ENCODE peak calls at places on chromosomes 4 and X, in seven cellular contexts. One of them, this sample, is unnamed.

GRCh38 chrX:94961730-94962129 is 1287.7 kb downstream of the FAM133A start:
- DNase-seq in H1: no peak
- DNase-seq in HepG2: no peak
- DNase-seq in SK-N-SH: peak; percentile 2
- DNase-seq in Panc1: no peak
- DNase-seq in GM12878: no peak
- DNase-seq in K562: no peak
- DNase-seq in this sample: no peak

GRCh38 chr4:52861171-52861873 is 795 bp upstream of the RASL11B start:
- DNase-seq in K562: no peak
- DNase-seq in SK-N-SH: no peak
- DNase-seq in GM12878: no peak
- DNase-seq in HepG2: no peak
- DNase-seq in H1: no peak
- DNase-seq in Panc1: no peak
- DNase-seq in this sample: no peak

GRCh38 chr4:4762909-4763814 is 96.3 kb upstream of the MSX1 start:
- DNase-seq in HepG2: no peak
- DNase-seq in K562: no peak
- DNase-seq in SK-N-SH: peak; percentile 84
- DNase-seq in GM12878: peak; percentile 86
- DNase-seq in Panc1: no peak
- DNase-seq in H1: no peak
- DNase-seq in this sample: peak; percentile 98

GRCh38 chr4:79232555-79232954 is 93.3 kb downstream of the NAA11 start:
- DNase-seq in K562: no peak
- DNase-seq in HepG2: no peak
- DNase-seq in H1: no peak
- DNase-seq in GM12878: no peak
- DNase-seq in Panc1: no peak
- DNase-seq in SK-N-SH: no peak
- DNase-seq in this sample: no peak

GRCh38 chr4:105894570-105895323 is 524 bp upstream of the NPNT start:
- DNase-seq in Panc1: no peak
- DNase-seq in GM12878: no peak
- DNase-seq in K562: no peak
- DNase-seq in H1: no peak
- DNase-seq in HepG2: no peak
- DNase-seq in SK-N-SH: no peak
- DNase-seq in this sample: peak; percentile 36

GRCh38 chr4:74453037-74453635 is 8.2 kb downstream of the AREG start:
- DNase-seq in GM12878: no peak
- DNase-seq in K562: no peak
- DNase-seq in Panc1: no peak
- DNase-seq in SK-N-SH: no peak
- DNase-seq in H1: no peak
- DNase-seq in HepG2: no peak
- DNase-seq in this sample: no peak

GRCh38 chr4:41797260-41797659 is 48.7 kb upstream of the PHOX2B start:
- DNase-seq in GM12878: no peak
- DNase-seq in H1: no peak
- DNase-seq in HepG2: no peak
- DNase-seq in Panc1: no peak
- DNase-seq in SK-N-SH: no peak
- DNase-seq in K562: no peak
- DNase-seq in this sample: no peak

GRCh38 chr4:70704333-70705145 is 16.2 kb downstream of the UTP3 start:
- DNase-seq in GM12878: no peak
- DNase-seq in SK-N-SH: peak; percentile 94
- DNase-seq in H1: no peak
- DNase-seq in Panc1: no peak
- DNase-seq in HepG2: peak; percentile 67
- DNase-seq in K562: peak; percentile 86
- DNase-seq in this sample: peak; percentile 42

GRCh38 chrX:154021131-154021611 is 1.5 kb upstream of the IRAK1 start:
- DNase-seq in GM12878: no peak
- DNase-seq in HepG2: no peak
- DNase-seq in K562: peak; percentile 25
- DNase-seq in SK-N-SH: no peak
- DNase-seq in H1: no peak
- DNase-seq in Panc1: no peak
- DNase-seq in this sample: no peak

GRCh38 chr4:140291259-140291658 is 82.2 kb upstream of the SCOC start:
- DNase-seq in HepG2: no peak
- DNase-seq in K562: no peak
- DNase-seq in GM12878: no peak
- DNase-seq in H1: no peak
- DNase-seq in SK-N-SH: no peak
- DNase-seq in Panc1: no peak
- DNase-seq in this sample: no peak

GRCh38 chrX:74119016-74119910 is 184.7 kb upstream of the ZCCHC13 start:
- DNase-seq in SK-N-SH: no peak
- DNase-seq in H1: no peak
- DNase-seq in K562: no peak
- DNase-seq in HepG2: no peak
- DNase-seq in GM12878: no peak
- DNase-seq in Panc1: no peak
- DNase-seq in this sample: peak; percentile 24

GRCh38 chr4:51825341-51825740 is 17.6 kb upstream of the DCUN1D4 start:
- DNase-seq in Panc1: no peak
- DNase-seq in K562: no peak
- DNase-seq in HepG2: no peak
- DNase-seq in H1: no peak
- DNase-seq in GM12878: no peak
- DNase-seq in SK-N-SH: no peak
- DNase-seq in this sample: no peak

DNA sequence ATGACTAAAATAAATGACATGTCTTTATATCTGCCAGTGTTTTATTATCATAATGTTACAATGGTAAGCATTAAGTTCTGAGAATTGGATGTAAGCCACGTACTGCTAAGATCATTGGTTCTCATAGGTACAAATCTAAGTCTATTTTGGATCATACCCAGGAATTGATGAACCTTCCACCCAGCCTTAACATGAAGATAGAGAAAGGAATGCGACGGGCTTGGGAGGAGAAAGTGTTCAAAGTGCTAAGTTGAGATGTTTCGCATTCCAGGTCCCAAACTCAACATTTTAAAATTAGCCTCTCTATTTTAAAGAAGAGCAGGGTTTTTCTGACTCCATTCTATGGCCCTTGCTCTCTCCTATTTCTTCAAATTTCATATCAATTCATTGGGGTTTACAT is 54.9 kb upstream of the FRAS1 start:
- DNase-seq in H1: no peak
- DNase-seq in K562: no peak
- DNase-seq in HepG2: peak; percentile 63
- DNase-seq in SK-N-SH: no peak
- DNase-seq in Panc1: no peak
- DNase-seq in GM12878: no peak
- DNase-seq in this sample: no peak
- TF ChIP-seq SIN3A in H1: no peak
- TF ChIP-seq SIN3A in K562: no peak
- TF ChIP-seq SIN3A in HepG2: no peak
- TF ChIP-seq SIN3A in SK-N-SH: no peak
- TF ChIP-seq SIN3A in Panc1: no peak
- TF ChIP-seq SIN3A in GM12878: no peak
- TF ChIP-seq SIN3A in this sample: no peak

DNA sequence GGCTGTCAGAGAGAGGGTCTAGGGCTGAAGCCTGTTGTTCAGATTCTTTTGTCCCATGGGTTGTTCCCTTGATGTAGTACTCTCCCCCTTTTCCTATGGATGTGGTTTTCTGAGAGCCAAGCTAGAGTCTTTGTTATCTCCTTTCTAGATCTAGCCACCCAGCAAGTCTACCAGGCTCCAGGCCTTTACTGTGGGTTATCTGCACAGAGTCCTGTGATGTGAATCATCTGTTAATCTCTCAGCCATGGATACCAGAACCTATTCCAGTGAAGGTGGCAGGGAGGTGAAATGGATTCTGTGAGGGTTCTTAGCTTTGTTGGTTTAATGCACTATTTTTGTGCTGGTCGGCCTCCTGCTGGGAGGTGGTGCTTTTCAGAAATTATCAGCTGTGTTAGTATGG is 109.5 kb downstream of the PRR32 start:
- DNase-seq in Panc1: no peak
- DNase-seq in H1: no peak
- DNase-seq in HepG2: no peak
- DNase-seq in GM12878: no peak
- DNase-seq in SK-N-SH: no peak
- DNase-seq in K562: no peak
- DNase-seq in this sample: no peak
- TF ChIP-seq SIN3A in Panc1: no peak
- TF ChIP-seq SIN3A in H1: no peak
- TF ChIP-seq SIN3A in HepG2: no peak
- TF ChIP-seq SIN3A in GM12878: no peak
- TF ChIP-seq SIN3A in SK-N-SH: no peak
- TF ChIP-seq SIN3A in K562: no peak
- TF ChIP-seq SIN3A in this sample: no peak

DNA sequence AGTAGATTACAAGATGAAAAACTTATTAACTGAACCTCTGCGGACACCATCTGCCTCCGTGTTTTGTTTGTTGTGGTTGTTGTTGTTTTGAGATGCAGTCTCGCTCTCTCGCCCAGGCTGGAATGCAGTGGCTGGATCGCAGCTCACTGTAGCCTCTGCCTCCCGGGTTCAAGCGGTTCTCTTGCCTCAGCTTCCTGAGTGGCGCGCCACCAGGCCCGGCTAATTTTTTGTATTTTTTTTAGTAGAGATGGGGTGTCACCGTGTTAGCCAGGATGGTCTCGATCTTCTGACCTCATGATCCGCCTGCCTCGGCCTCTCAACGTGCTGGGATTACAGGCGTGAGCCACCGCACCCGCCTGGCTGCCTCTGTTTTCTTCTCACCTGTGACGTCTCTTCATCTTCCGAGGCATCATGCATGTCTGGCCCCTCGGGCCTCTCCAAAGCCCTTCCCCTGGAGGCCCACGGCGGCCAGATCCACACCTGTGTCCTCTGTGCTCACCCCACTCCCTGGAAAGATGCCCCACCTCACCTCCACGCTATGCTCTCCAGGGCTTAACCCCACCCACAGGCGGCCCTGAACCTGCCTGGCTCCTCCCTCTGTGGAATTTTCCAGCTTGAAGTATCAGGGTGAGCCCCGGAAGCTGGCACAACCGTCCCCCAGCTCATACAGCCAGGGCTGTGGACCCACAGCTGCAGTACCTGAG is 77.0 kb upstream of the MXD4 start:
- DNase-seq in K562: no peak
- DNase-seq in SK-N-SH: no peak
- DNase-seq in HepG2: no peak
- DNase-seq in GM12878: no peak
- DNase-seq in H1: no peak
- DNase-seq in Panc1: no peak
- DNase-seq in this sample: no peak
- TF ChIP-seq SIN3A in K562: no peak
- TF ChIP-seq SIN3A in SK-N-SH: no peak
- TF ChIP-seq SIN3A in HepG2: no peak
- TF ChIP-seq SIN3A in GM12878: no peak
- TF ChIP-seq SIN3A in H1: no peak
- TF ChIP-seq SIN3A in Panc1: no peak
- TF ChIP-seq SIN3A in this sample: no peak

GRCh38 chrX:110006826-110007375 is 4.0 kb downstream of the TMEM164 start:
- DNase-seq in H1: no peak
- DNase-seq in SK-N-SH: no peak
- DNase-seq in Panc1: no peak
- DNase-seq in HepG2: no peak
- DNase-seq in K562: no peak
- DNase-seq in GM12878: no peak
- DNase-seq in this sample: no peak
- TF ChIP-seq SIN3A in H1: no peak
- TF ChIP-seq SIN3A in SK-N-SH: no peak
- TF ChIP-seq SIN3A in Panc1: no peak
- TF ChIP-seq SIN3A in HepG2: no peak
- TF ChIP-seq SIN3A in K562: no peak
- TF ChIP-seq SIN3A in GM12878: no peak
- TF ChIP-seq SIN3A in this sample: no peak

DNA sequence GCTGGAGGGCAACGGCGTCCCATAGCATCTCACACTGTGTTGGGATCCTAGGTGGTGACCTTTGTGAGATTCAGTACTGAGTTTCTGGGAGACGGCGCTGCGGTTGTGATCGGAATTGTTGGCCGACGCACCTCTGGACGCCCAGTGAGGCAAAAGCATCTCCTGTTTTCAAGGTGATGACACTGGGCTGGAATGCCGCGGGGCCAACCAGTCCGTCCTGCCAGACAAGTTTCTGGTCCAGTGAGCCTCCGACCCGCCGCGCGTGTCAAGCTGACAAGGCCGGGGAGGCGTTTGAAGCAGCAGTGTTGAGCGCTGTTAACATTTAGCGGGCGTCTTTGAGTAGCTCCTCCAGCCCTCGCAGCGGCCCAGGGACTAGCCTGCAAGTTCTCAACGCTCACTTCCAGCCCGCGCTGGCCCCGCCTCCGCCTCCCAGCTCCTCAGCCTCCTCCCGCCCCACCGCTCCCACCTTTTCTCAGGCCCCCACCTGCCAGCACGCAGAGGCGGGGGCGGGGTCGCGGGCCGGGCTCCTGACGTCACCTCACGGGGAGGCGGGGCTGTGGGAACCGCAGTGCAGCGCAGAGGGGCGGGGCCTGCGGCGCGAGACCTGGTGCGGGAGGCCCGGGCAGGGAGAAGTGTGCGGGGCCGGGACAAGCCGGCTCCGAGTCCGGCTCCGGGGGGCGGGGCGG is 482 bp upstream of the CDS1 start:
- DNase-seq in GM12878: no peak
- DNase-seq in K562: peak; percentile 96
- DNase-seq in Panc1: no peak
- DNase-seq in SK-N-SH: peak; percentile 88
- DNase-seq in HepG2: peak; percentile 61
- DNase-seq in H1: peak; percentile 84
- DNase-seq in this sample: peak; percentile 81
- TF ChIP-seq SIN3A in GM12878: no peak
- TF ChIP-seq SIN3A in K562: no peak
- TF ChIP-seq SIN3A in Panc1: no peak
- TF ChIP-seq SIN3A in SK-N-SH: no peak
- TF ChIP-seq SIN3A in HepG2: no peak
- TF ChIP-seq SIN3A in H1: peak; percentile 35
- TF ChIP-seq SIN3A in this sample: peak; percentile 98

GRCh38 chr4:5888706-5889696 is 3.9 kb downstream of the CRMP1 start:
- DNase-seq in SK-N-SH: no peak
- DNase-seq in GM12878: no peak
- DNase-seq in K562: no peak
- DNase-seq in HepG2: no peak
- DNase-seq in H1: no peak
- DNase-seq in Panc1: no peak
- DNase-seq in this sample: no peak

GRCh38 chr4:5888222-5888701 is 4.6 kb downstream of the CRMP1 start:
- DNase-seq in SK-N-SH: peak; percentile 92
- DNase-seq in Panc1: no peak
- DNase-seq in GM12878: no peak
- DNase-seq in K562: peak; percentile 17
- DNase-seq in HepG2: no peak
- DNase-seq in H1: no peak
- DNase-seq in this sample: no peak

GRCh38 chr4:5885733-5886132 is 7.2 kb downstream of the CRMP1 start:
- DNase-seq in Panc1: no peak
- DNase-seq in H1: no peak
- DNase-seq in HepG2: no peak
- DNase-seq in SK-N-SH: no peak
- DNase-seq in K562: no peak
- DNase-seq in GM12878: no peak
- DNase-seq in this sample: no peak

GRCh38 chr4:5887011-5887360 is 5.9 kb downstream of the CRMP1 start:
- DNase-seq in SK-N-SH: no peak
- DNase-seq in Panc1: no peak
- DNase-seq in H1: no peak
- DNase-seq in GM12878: no peak
- DNase-seq in HepG2: no peak
- DNase-seq in K562: no peak
- DNase-seq in this sample: no peak

GRCh38 chr4:5887361-5888221 is 5.3 kb downstream of the CRMP1 start:
- DNase-seq in H1: no peak
- DNase-seq in SK-N-SH: peak; percentile 84
- DNase-seq in K562: peak; percentile 17
- DNase-seq in GM12878: no peak
- DNase-seq in HepG2: no peak
- DNase-seq in Panc1: no peak
- DNase-seq in this sample: no peak
- TF ChIP-seq SIN3A in H1: peak; percentile 60
- TF ChIP-seq SIN3A in SK-N-SH: no peak
- TF ChIP-seq SIN3A in K562: no peak
- TF ChIP-seq SIN3A in GM12878: no peak
- TF ChIP-seq SIN3A in HepG2: no peak
- TF ChIP-seq SIN3A in Panc1: no peak
- TF ChIP-seq SIN3A in this sample: no peak